ENCODE peak calls at places on chromosomes 2 and 18, in nine cellular contexts. One of them, this sample, is unnamed.

GRCh38 chr2:71749671-71750101 is 296.3 kb downstream of the DYSF start:
- DNase-seq in amniotic epithelial cell: peak
- DNase-seq in body of pancreas: no peak
- DNase-seq in IMR-90: peak
- DNase-seq in fibroblast of villous mesenchyme: peak
- DNase-seq in activated T-cell treated with anti-CD3 and anti-CD28 coated beads, Interleukin-2, amount 50 U/mL, for 1 hour: no peak
- DNase-seq in neural progenitor cell: no peak
- DNase-seq in NAMALWA: no peak
- DNase-seq in PC-3: peak
- DNase-seq in this sample: no peak

GRCh38 chr18:12657849-12658829 is at the start of gene SPIRE1:
- DNase-seq in fibroblast of villous mesenchyme: peak
- DNase-seq in PC-3: peak
- DNase-seq in body of pancreas: peak
- DNase-seq in neural progenitor cell: peak
- DNase-seq in amniotic epithelial cell: peak
- DNase-seq in NAMALWA: no peak
- DNase-seq in activated T-cell treated with anti-CD3 and anti-CD28 coated beads, Interleukin-2, amount 50 U/mL, for 1 hour: peak
- DNase-seq in IMR-90: peak
- DNase-seq in this sample: peak

GRCh38 chr2:46701152-46701551 is 214.5 kb downstream of the MCFD2 start:
- DNase-seq in neural progenitor cell: no peak
- DNase-seq in NAMALWA: no peak
- DNase-seq in amniotic epithelial cell: peak
- DNase-seq in fibroblast of villous mesenchyme: peak
- DNase-seq in body of pancreas: no peak
- DNase-seq in activated T-cell treated with anti-CD3 and anti-CD28 coated beads, Interleukin-2, amount 50 U/mL, for 1 hour: no peak
- DNase-seq in PC-3: peak
- DNase-seq in IMR-90: peak
- DNase-seq in this sample: no peak

GRCh38 chr2:146623771-146624170 is 1221.1 kb upstream of the ACVR2A start:
- DNase-seq in body of pancreas: no peak
- DNase-seq in activated T-cell treated with anti-CD3 and anti-CD28 coated beads, Interleukin-2, amount 50 U/mL, for 1 hour: no peak
- DNase-seq in fibroblast of villous mesenchyme: peak
- DNase-seq in PC-3: no peak
- DNase-seq in NAMALWA: no peak
- DNase-seq in amniotic epithelial cell: peak
- DNase-seq in neural progenitor cell: no peak
- DNase-seq in IMR-90: peak
- DNase-seq in this sample: no peak

GRCh38 chr2:119289093-119289492 is 65.5 kb downstream of the STEAP3 start:
- DNase-seq in amniotic epithelial cell: peak
- DNase-seq in neural progenitor cell: no peak
- DNase-seq in activated T-cell treated with anti-CD3 and anti-CD28 coated beads, Interleukin-2, amount 50 U/mL, for 1 hour: no peak
- DNase-seq in NAMALWA: no peak
- DNase-seq in PC-3: no peak
- DNase-seq in IMR-90: no peak
- DNase-seq in fibroblast of villous mesenchyme: peak
- DNase-seq in body of pancreas: no peak
- DNase-seq in this sample: no peak

GRCh38 chr2:12884713-12885282 is 168.1 kb downstream of the TRIB2 start:
- DNase-seq in NAMALWA: no peak
- DNase-seq in IMR-90: peak
- DNase-seq in fibroblast of villous mesenchyme: peak
- DNase-seq in amniotic epithelial cell: peak
- DNase-seq in body of pancreas: peak
- DNase-seq in activated T-cell treated with anti-CD3 and anti-CD28 coated beads, Interleukin-2, amount 50 U/mL, for 1 hour: no peak
- DNase-seq in neural progenitor cell: no peak
- DNase-seq in PC-3: peak
- DNase-seq in this sample: no peak

GRCh38 chr2:166957686-166958085 is 69.4 kb downstream of the XIRP2 start:
- DNase-seq in body of pancreas: no peak
- DNase-seq in activated T-cell treated with anti-CD3 and anti-CD28 coated beads, Interleukin-2, amount 50 U/mL, for 1 hour: no peak
- DNase-seq in NAMALWA: no peak
- DNase-seq in fibroblast of villous mesenchyme: no peak
- DNase-seq in amniotic epithelial cell: no peak
- DNase-seq in IMR-90: peak
- DNase-seq in PC-3: no peak
- DNase-seq in neural progenitor cell: no peak
- DNase-seq in this sample: no peak

GRCh38 chr2:67876176-67876575 is 186.6 kb downstream of the C1D start:
- DNase-seq in IMR-90: peak
- DNase-seq in NAMALWA: no peak
- DNase-seq in neural progenitor cell: no peak
- DNase-seq in amniotic epithelial cell: no peak
- DNase-seq in PC-3: peak
- DNase-seq in activated T-cell treated with anti-CD3 and anti-CD28 coated beads, Interleukin-2, amount 50 U/mL, for 1 hour: no peak
- DNase-seq in body of pancreas: no peak
- DNase-seq in fibroblast of villous mesenchyme: no peak
- DNase-seq in this sample: no peak

GRCh38 chr2:180507028-180507427 is 473.4 kb upstream of the UBE2E3 start:
- DNase-seq in PC-3: peak
- DNase-seq in amniotic epithelial cell: peak
- DNase-seq in activated T-cell treated with anti-CD3 and anti-CD28 coated beads, Interleukin-2, amount 50 U/mL, for 1 hour: no peak
- DNase-seq in NAMALWA: no peak
- DNase-seq in body of pancreas: no peak
- DNase-seq in fibroblast of villous mesenchyme: peak
- DNase-seq in neural progenitor cell: no peak
- DNase-seq in IMR-90: peak
- DNase-seq in this sample: no peak

GRCh38 chr2:30334738-30335426 is 103.5 kb downstream of the LBH start:
- DNase-seq in PC-3: no peak
- DNase-seq in amniotic epithelial cell: no peak
- DNase-seq in body of pancreas: no peak
- DNase-seq in activated T-cell treated with anti-CD3 and anti-CD28 coated beads, Interleukin-2, amount 50 U/mL, for 1 hour: peak
- DNase-seq in neural progenitor cell: peak
- DNase-seq in fibroblast of villous mesenchyme: no peak
- DNase-seq in NAMALWA: peak
- DNase-seq in IMR-90: no peak
- DNase-seq in this sample: no peak

GRCh38 chr2:196988599-196988998 is 62.1 kb upstream of the PGAP1 start:
- DNase-seq in neural progenitor cell: no peak
- DNase-seq in PC-3: no peak
- DNase-seq in fibroblast of villous mesenchyme: no peak
- DNase-seq in body of pancreas: no peak
- DNase-seq in NAMALWA: no peak
- DNase-seq in activated T-cell treated with anti-CD3 and anti-CD28 coated beads, Interleukin-2, amount 50 U/mL, for 1 hour: no peak
- DNase-seq in amniotic epithelial cell: no peak
- DNase-seq in IMR-90: no peak
- DNase-seq in this sample: no peak

GRCh38 chr2:42224422-42225067 is 55.4 kb downstream of the EML4 start:
- DNase-seq in IMR-90: no peak
- DNase-seq in neural progenitor cell: no peak
- DNase-seq in NAMALWA: no peak
- DNase-seq in fibroblast of villous mesenchyme: peak
- DNase-seq in activated T-cell treated with anti-CD3 and anti-CD28 coated beads, Interleukin-2, amount 50 U/mL, for 1 hour: no peak
- DNase-seq in body of pancreas: no peak
- DNase-seq in amniotic epithelial cell: peak
- DNase-seq in PC-3: no peak
- DNase-seq in this sample: no peak

GRCh38 chr18:67705748-67706147 is 189.2 kb upstream of the DSEL start:
- DNase-seq in fibroblast of villous mesenchyme: peak
- DNase-seq in amniotic epithelial cell: peak
- DNase-seq in IMR-90: no peak
- DNase-seq in PC-3: peak
- DNase-seq in neural progenitor cell: peak
- DNase-seq in activated T-cell treated with anti-CD3 and anti-CD28 coated beads, Interleukin-2, amount 50 U/mL, for 1 hour: no peak
- DNase-seq in NAMALWA: no peak
- DNase-seq in body of pancreas: no peak
- DNase-seq in this sample: no peak

GRCh38 chr2:112155331-112156151 is 17.4 kb downstream of the FBLN7 start:
- DNase-seq in fibroblast of villous mesenchyme: no peak
- DNase-seq in body of pancreas: no peak
- DNase-seq in activated T-cell treated with anti-CD3 and anti-CD28 coated beads, Interleukin-2, amount 50 U/mL, for 1 hour: peak
- DNase-seq in amniotic epithelial cell: no peak
- DNase-seq in IMR-90: no peak
- DNase-seq in NAMALWA: peak
- DNase-seq in neural progenitor cell: no peak
- DNase-seq in PC-3: no peak
- DNase-seq in this sample: no peak

GRCh38 chr2:39218401-39218800 is 25.4 kb downstream of the CDKL4 start:
- DNase-seq in activated T-cell treated with anti-CD3 and anti-CD28 coated beads, Interleukin-2, amount 50 U/mL, for 1 hour: no peak
- DNase-seq in neural progenitor cell: no peak
- DNase-seq in body of pancreas: no peak
- DNase-seq in IMR-90: no peak
- DNase-seq in amniotic epithelial cell: no peak
- DNase-seq in fibroblast of villous mesenchyme: no peak
- DNase-seq in PC-3: no peak
- DNase-seq in NAMALWA: no peak
- DNase-seq in this sample: no peak

GRCh38 chr2:211085056-211085680 is 528.8 kb downstream of the CPS1 start:
- DNase-seq in NAMALWA: peak
- DNase-seq in PC-3: peak
- DNase-seq in neural progenitor cell: peak
- DNase-seq in body of pancreas: no peak
- DNase-seq in IMR-90: peak
- DNase-seq in fibroblast of villous mesenchyme: peak
- DNase-seq in amniotic epithelial cell: peak
- DNase-seq in activated T-cell treated with anti-CD3 and anti-CD28 coated beads, Interleukin-2, amount 50 U/mL, for 1 hour: no peak
- DNase-seq in this sample: no peak

GRCh38 chr2:199455533-199456382 is 2.0 kb downstream of the SATB2 start:
- DNase-seq in amniotic epithelial cell: no peak
- DNase-seq in NAMALWA: no peak
- DNase-seq in body of pancreas: peak
- DNase-seq in neural progenitor cell: peak
- DNase-seq in fibroblast of villous mesenchyme: no peak
- DNase-seq in PC-3: peak
- DNase-seq in activated T-cell treated with anti-CD3 and anti-CD28 coated beads, Interleukin-2, amount 50 U/mL, for 1 hour: no peak
- DNase-seq in IMR-90: peak
- DNase-seq in this sample: no peak

GRCh38 chr2:26745609-26746327 is 18.3 kb upstream of the SLC35F6 start:
- DNase-seq in PC-3: peak
- DNase-seq in fibroblast of villous mesenchyme: peak
- DNase-seq in amniotic epithelial cell: peak
- DNase-seq in IMR-90: peak
- DNase-seq in neural progenitor cell: peak
- DNase-seq in activated T-cell treated with anti-CD3 and anti-CD28 coated beads, Interleukin-2, amount 50 U/mL, for 1 hour: peak
- DNase-seq in NAMALWA: peak
- DNase-seq in body of pancreas: peak
- DNase-seq in this sample: peak

GRCh38 chr2:189613650-189614420 is 33.2 kb upstream of the SLC40A1 start:
- DNase-seq in amniotic epithelial cell: peak
- DNase-seq in neural progenitor cell: no peak
- DNase-seq in fibroblast of villous mesenchyme: no peak
- DNase-seq in body of pancreas: no peak
- DNase-seq in IMR-90: peak
- DNase-seq in NAMALWA: no peak
- DNase-seq in activated T-cell treated with anti-CD3 and anti-CD28 coated beads, Interleukin-2, amount 50 U/mL, for 1 hour: no peak
- DNase-seq in PC-3: no peak
- DNase-seq in this sample: no peak

GRCh38 chr2:215105607-215106354 is 32.6 kb downstream of the ABCA12 start:
- DNase-seq in amniotic epithelial cell: peak
- DNase-seq in activated T-cell treated with anti-CD3 and anti-CD28 coated beads, Interleukin-2, amount 50 U/mL, for 1 hour: no peak
- DNase-seq in NAMALWA: no peak
- DNase-seq in neural progenitor cell: no peak
- DNase-seq in PC-3: peak
- DNase-seq in IMR-90: peak
- DNase-seq in fibroblast of villous mesenchyme: no peak
- DNase-seq in body of pancreas: no peak
- DNase-seq in this sample: no peak

GRCh38 chr2:27356056-27356381 is 545 bp downstream of the GTF3C2 start:
- DNase-seq in amniotic epithelial cell: peak
- DNase-seq in activated T-cell treated with anti-CD3 and anti-CD28 coated beads, Interleukin-2, amount 50 U/mL, for 1 hour: no peak
- DNase-seq in PC-3: peak
- DNase-seq in NAMALWA: peak
- DNase-seq in fibroblast of villous mesenchyme: peak
- DNase-seq in body of pancreas: peak
- DNase-seq in neural progenitor cell: peak
- DNase-seq in IMR-90: peak
- DNase-seq in this sample: no peak